ENCODE peak calls at places on chromosome 4, in nine cellular contexts. One of them, this sample, is unnamed.

GRCh38 chr4:158814636-158815035 is 45.8 kb downstream of the FNIP2 start:
- DNase-seq in endothelial cell: no peak
- DNase-seq in NCI-H524: no peak
- DNase-seq in NCI-H2029: no peak
- DNase-seq in ELR: peak; percentile 14
- DNase-seq in skeletal muscle cell: no peak
- DNase-seq in colonic mucosa: no peak
- DNase-seq in AML-193: no peak
- DNase-seq in immature natural killer cell: no peak
- DNase-seq in this sample: no peak

GRCh38 chr4:187069398-187069797 is 345.7 kb upstream of the FAT1 start:
- DNase-seq in AML-193: no peak
- DNase-seq in NCI-H2029: no peak
- DNase-seq in ELR: no peak
- DNase-seq in immature natural killer cell: no peak
- DNase-seq in endothelial cell: no peak
- DNase-seq in NCI-H524: no peak
- DNase-seq in skeletal muscle cell: no peak
- DNase-seq in colonic mucosa: no peak
- DNase-seq in this sample: no peak

GRCh38 chr4:143183513-143184216 is 1.1 kb upstream of the USP38 start:
- DNase-seq in colonic mucosa: no peak
- DNase-seq in immature natural killer cell: no peak
- DNase-seq in endothelial cell: no peak
- DNase-seq in ELR: no peak
- DNase-seq in NCI-H2029: no peak
- DNase-seq in AML-193: peak; percentile 47
- DNase-seq in skeletal muscle cell: no peak
- DNase-seq in NCI-H524: no peak
- DNase-seq in this sample: no peak

GRCh38 chr4:110770353-110770752 is 147.5 kb upstream of the PITX2 start:
- DNase-seq in NCI-H2029: no peak
- DNase-seq in AML-193: no peak
- DNase-seq in endothelial cell: no peak
- DNase-seq in NCI-H524: no peak
- DNase-seq in immature natural killer cell: no peak
- DNase-seq in colonic mucosa: no peak
- DNase-seq in skeletal muscle cell: no peak
- DNase-seq in ELR: no peak
- DNase-seq in this sample: no peak

GRCh38 chr4:38768968-38769394 is 13.8 kb downstream of the TLR10 start:
- DNase-seq in AML-193: no peak
- DNase-seq in NCI-H2029: no peak
- DNase-seq in immature natural killer cell: no peak
- DNase-seq in endothelial cell: no peak
- DNase-seq in NCI-H524: no peak
- DNase-seq in ELR: no peak
- DNase-seq in colonic mucosa: no peak
- DNase-seq in skeletal muscle cell: peak; percentile 75
- DNase-seq in this sample: no peak

GRCh38 chr4:11426716-11427115 is 2.0 kb downstream of the HS3ST1 start:
- DNase-seq in ELR: no peak
- DNase-seq in NCI-H524: no peak
- DNase-seq in colonic mucosa: no peak
- DNase-seq in NCI-H2029: no peak
- DNase-seq in skeletal muscle cell: no peak
- DNase-seq in immature natural killer cell: no peak
- DNase-seq in endothelial cell: no peak
- DNase-seq in AML-193: no peak
- DNase-seq in this sample: no peak

GRCh38 chr4:54400802-54401201 is 171.7 kb downstream of the PDGFRA start:
- DNase-seq in skeletal muscle cell: peak; percentile 45
- DNase-seq in AML-193: no peak
- DNase-seq in NCI-H2029: no peak
- DNase-seq in ELR: peak; percentile 72
- DNase-seq in immature natural killer cell: no peak
- DNase-seq in colonic mucosa: no peak
- DNase-seq in NCI-H524: no peak
- DNase-seq in endothelial cell: peak; percentile 8
- DNase-seq in this sample: no peak

GRCh38 chr4:161680146-161680545 is 483.7 kb downstream of the FSTL5 start:
- DNase-seq in endothelial cell: no peak
- DNase-seq in immature natural killer cell: no peak
- DNase-seq in NCI-H524: no peak
- DNase-seq in ELR: no peak
- DNase-seq in colonic mucosa: no peak
- DNase-seq in NCI-H2029: no peak
- DNase-seq in skeletal muscle cell: no peak
- DNase-seq in AML-193: no peak
- DNase-seq in this sample: no peak

GRCh38 chr4:16160457-16160856 is 65.8 kb downstream of the TAPT1 start:
- DNase-seq in immature natural killer cell: no peak
- DNase-seq in colonic mucosa: no peak
- DNase-seq in ELR: no peak
- DNase-seq in AML-193: no peak
- DNase-seq in endothelial cell: no peak
- DNase-seq in skeletal muscle cell: no peak
- DNase-seq in NCI-H524: no peak
- DNase-seq in NCI-H2029: no peak
- DNase-seq in this sample: no peak

GRCh38 chr4:99324978-99325377 is 3.8 kb upstream of the ADH1B start:
- DNase-seq in skeletal muscle cell: peak; percentile 81
- DNase-seq in ELR: no peak
- DNase-seq in endothelial cell: no peak
- DNase-seq in colonic mucosa: peak; percentile 42
- DNase-seq in NCI-H2029: no peak
- DNase-seq in immature natural killer cell: no peak
- DNase-seq in NCI-H524: no peak
- DNase-seq in AML-193: no peak
- DNase-seq in this sample: peak; percentile 35

GRCh38 chr4:145207934-145208333 is 27.5 kb upstream of the OTUD4 start:
- DNase-seq in NCI-H524: no peak
- DNase-seq in skeletal muscle cell: no peak
- DNase-seq in colonic mucosa: no peak
- DNase-seq in immature natural killer cell: no peak
- DNase-seq in NCI-H2029: no peak
- DNase-seq in AML-193: no peak
- DNase-seq in ELR: no peak
- DNase-seq in endothelial cell: no peak
- DNase-seq in this sample: no peak

GRCh38 chr4:183312841-183313240 is 7.2 kb downstream of the CLDN22 start:
- DNase-seq in ELR: no peak
- DNase-seq in AML-193: no peak
- DNase-seq in NCI-H2029: no peak
- DNase-seq in immature natural killer cell: no peak
- DNase-seq in colonic mucosa: no peak
- DNase-seq in skeletal muscle cell: no peak
- DNase-seq in NCI-H524: no peak
- DNase-seq in endothelial cell: no peak
- DNase-seq in this sample: no peak

GRCh38 chr4:1011022-1011694 is at the start of gene FGFRL1:
- DNase-seq in AML-193: peak; percentile 76
- DNase-seq in ELR: peak; percentile 89
- DNase-seq in colonic mucosa: peak; percentile 96
- DNase-seq in NCI-H524: peak; percentile 35
- DNase-seq in endothelial cell: peak; percentile 76
- DNase-seq in skeletal muscle cell: peak; percentile 54
- DNase-seq in NCI-H2029: peak; percentile 40
- DNase-seq in immature natural killer cell: peak; percentile 77
- DNase-seq in this sample: peak; percentile 95

GRCh38 chr4:3226467-3226866 is 22.5 kb upstream of the MSANTD1 start:
- DNase-seq in ELR: no peak
- DNase-seq in immature natural killer cell: no peak
- DNase-seq in skeletal muscle cell: no peak
- DNase-seq in endothelial cell: no peak
- DNase-seq in colonic mucosa: peak; percentile 34
- DNase-seq in AML-193: no peak
- DNase-seq in NCI-H2029: peak; percentile 58
- DNase-seq in NCI-H524: no peak
- DNase-seq in this sample: no peak

GRCh38 chr4:53722110-53722509 is 130.8 kb upstream of the LNX1 start:
- DNase-seq in ELR: no peak
- DNase-seq in colonic mucosa: no peak
- DNase-seq in endothelial cell: no peak
- DNase-seq in skeletal muscle cell: no peak
- DNase-seq in immature natural killer cell: no peak
- DNase-seq in NCI-H2029: no peak
- DNase-seq in AML-193: no peak
- DNase-seq in NCI-H524: no peak
- DNase-seq in this sample: no peak

GRCh38 chr4:185597532-185598188 is 62.4 kb upstream of the PDLIM3 start:
- DNase-seq in colonic mucosa: peak; percentile 73
- DNase-seq in NCI-H524: peak; percentile 44
- DNase-seq in ELR: peak; percentile 67
- DNase-seq in immature natural killer cell: peak; percentile 38
- DNase-seq in NCI-H2029: peak; percentile 24
- DNase-seq in AML-193: peak; percentile 54
- DNase-seq in skeletal muscle cell: peak; percentile 43
- DNase-seq in endothelial cell: peak; percentile 74
- DNase-seq in this sample: peak; percentile 75

GRCh38 chr4:27066591-27066990 is 205.9 kb downstream of the STIM2 start:
- DNase-seq in ELR: no peak
- DNase-seq in NCI-H524: no peak
- DNase-seq in colonic mucosa: peak; percentile 18
- DNase-seq in AML-193: peak; percentile 98
- DNase-seq in skeletal muscle cell: no peak
- DNase-seq in immature natural killer cell: no peak
- DNase-seq in endothelial cell: no peak
- DNase-seq in NCI-H2029: no peak
- DNase-seq in this sample: no peak

GRCh38 chr4:153438916-153439756 is 27.0 kb upstream of the TMEM131L start:
- DNase-seq in AML-193: peak; percentile 12
- DNase-seq in skeletal muscle cell: no peak
- DNase-seq in NCI-H2029: no peak
- DNase-seq in endothelial cell: no peak
- DNase-seq in immature natural killer cell: peak; percentile 72
- DNase-seq in colonic mucosa: no peak
- DNase-seq in NCI-H524: no peak
- DNase-seq in ELR: no peak
- DNase-seq in this sample: no peak

GRCh38 chr4:123014038-123014437 is 91.6 kb upstream of the NUDT6 start:
- DNase-seq in endothelial cell: no peak
- DNase-seq in ELR: no peak
- DNase-seq in NCI-H2029: no peak
- DNase-seq in AML-193: no peak
- DNase-seq in skeletal muscle cell: no peak
- DNase-seq in colonic mucosa: no peak
- DNase-seq in immature natural killer cell: no peak
- DNase-seq in NCI-H524: no peak
- DNase-seq in this sample: no peak

GRCh38 chr4:8847764-8848163 is 23.9 kb downstream of the HMX1 start:
- DNase-seq in NCI-H524: peak; percentile 22
- DNase-seq in AML-193: no peak
- DNase-seq in skeletal muscle cell: no peak
- DNase-seq in ELR: no peak
- DNase-seq in endothelial cell: no peak
- DNase-seq in immature natural killer cell: no peak
- DNase-seq in colonic mucosa: no peak
- DNase-seq in NCI-H2029: no peak
- DNase-seq in this sample: peak; percentile 63

GRCh38 chr4:95049838-95050237 is 292.1 kb downstream of the BMPR1B start:
- DNase-seq in ELR: no peak
- DNase-seq in NCI-H524: no peak
- DNase-seq in NCI-H2029: no peak
- DNase-seq in immature natural killer cell: no peak
- DNase-seq in endothelial cell: no peak
- DNase-seq in skeletal muscle cell: no peak
- DNase-seq in colonic mucosa: no peak
- DNase-seq in AML-193: no peak
- DNase-seq in this sample: peak; percentile 33

GRCh38 chr4:56818797-56819196 is 2.7 kb downstream of the SPINK2 start:
- DNase-seq in colonic mucosa: no peak
- DNase-seq in skeletal muscle cell: no peak
- DNase-seq in ELR: no peak
- DNase-seq in AML-193: no peak
- DNase-seq in NCI-H524: no peak
- DNase-seq in endothelial cell: no peak
- DNase-seq in immature natural killer cell: no peak
- DNase-seq in NCI-H2029: no peak
- DNase-seq in this sample: no peak

GRCh38 chr4:141133146-141134006 is at the start of gene RNF150:
- DNase-seq in skeletal muscle cell: peak; percentile 79
- DNase-seq in endothelial cell: peak; percentile 76
- DNase-seq in NCI-H2029: peak; percentile 74
- DNase-seq in colonic mucosa: peak; percentile 66
- DNase-seq in AML-193: peak; percentile 51
- DNase-seq in immature natural killer cell: no peak
- DNase-seq in ELR: peak; percentile 74
- DNase-seq in NCI-H524: peak; percentile 82
- DNase-seq in this sample: peak; percentile 61

GRCh38 chr4:165328101-165328425 is 594 bp downstream of the MSMO1 start:
- DNase-seq in endothelial cell: no peak
- DNase-seq in AML-193: no peak
- DNase-seq in NCI-H2029: no peak
- DNase-seq in NCI-H524: no peak
- DNase-seq in colonic mucosa: no peak
- DNase-seq in skeletal muscle cell: no peak
- DNase-seq in immature natural killer cell: no peak
- DNase-seq in ELR: no peak
- DNase-seq in this sample: no peak

This sample was measured in T47D.